ENCODE peak calls at places on chromosomes 2 and 18, in six cellular contexts. K is SJSA1, R is spleen, V is heart left ventricle, X is sigmoid colon, O is cardiac muscle cell. J is an unnamed sample.

GRCh38 chr2:216371756-216372702 is at the start of gene MARCHF4:
- DNase-seq in K (peak; percentile 89), R (peak; percentile 86), V (peak; percentile 63), X (peak; percentile 74), O (peak; percentile 91), J (peak; percentile 88)

GRCh38 chr2:236237468-236238190 is 26.6 kb downstream of the ASB18 start:
- DNase-seq in K (peak; percentile 45), R (no peak), V (peak; percentile 46), X (no peak), O (no peak), J (peak; percentile 63)

GRCh38 chr2:62144689-62145477 is 51.0 kb upstream of the B3GNT2 start:
- DNase-seq in K (no peak), R (no peak), V (no peak), X (no peak), O (no peak), J (no peak)

GRCh38 chr2:242051440-242051839 is 181.9 kb downstream of the RTP5 start:
- DNase-seq in K (no peak), R (no peak), V (no peak), X (no peak), O (no peak), J (no peak)

GRCh38 chr2:216678098-216678465 is 17.3 kb downstream of the IGFBP5 start:
- DNase-seq in K (no peak), R (peak; percentile 61), V (peak; percentile 19), X (peak; percentile 64), O (no peak), J (no peak)

GRCh38 chr18:57276720-57277284 is 75.6 kb upstream of the ST8SIA3 start:
- DNase-seq in K (no peak), R (no peak), V (no peak), X (no peak), O (no peak), J (no peak)

GRCh38 chr2:22329097-22329716 is 1055.8 kb upstream of the KLHL29 start:
- DNase-seq in K (no peak), R (no peak), V (peak; percentile 29), X (no peak), O (peak; percentile 9), J (no peak)

GRCh38 chr2:189402932-189403331 is 38.3 kb upstream of the WDR75 start:
- DNase-seq in K (no peak), R (no peak), V (no peak), X (no peak), O (peak; percentile 44), J (no peak)

GRCh38 chr2:108074945-108075344 is 88.6 kb downstream of the SLC5A7 start:
- DNase-seq in K (no peak), R (no peak), V (no peak), X (no peak), O (no peak), J (peak; percentile 41)

GRCh38 chr2:170923799-170924198 is 5.3 kb upstream of the GORASP2 start:
- DNase-seq in K (no peak), R (no peak), V (no peak), X (no peak), O (no peak), J (no peak)
- H3K9me3 ChIP-seq in K (no peaks in the 10 kb centered on the region), R (no peaks in the 10 kb centered on the region), V (no peaks in the 10 kb centered on the region), X (no peaks in the 10 kb centered on the region), O (no peaks in the 10 kb centered on the region), J (peaks cover 12% of the 10 kb centered on the region)

DNA sequence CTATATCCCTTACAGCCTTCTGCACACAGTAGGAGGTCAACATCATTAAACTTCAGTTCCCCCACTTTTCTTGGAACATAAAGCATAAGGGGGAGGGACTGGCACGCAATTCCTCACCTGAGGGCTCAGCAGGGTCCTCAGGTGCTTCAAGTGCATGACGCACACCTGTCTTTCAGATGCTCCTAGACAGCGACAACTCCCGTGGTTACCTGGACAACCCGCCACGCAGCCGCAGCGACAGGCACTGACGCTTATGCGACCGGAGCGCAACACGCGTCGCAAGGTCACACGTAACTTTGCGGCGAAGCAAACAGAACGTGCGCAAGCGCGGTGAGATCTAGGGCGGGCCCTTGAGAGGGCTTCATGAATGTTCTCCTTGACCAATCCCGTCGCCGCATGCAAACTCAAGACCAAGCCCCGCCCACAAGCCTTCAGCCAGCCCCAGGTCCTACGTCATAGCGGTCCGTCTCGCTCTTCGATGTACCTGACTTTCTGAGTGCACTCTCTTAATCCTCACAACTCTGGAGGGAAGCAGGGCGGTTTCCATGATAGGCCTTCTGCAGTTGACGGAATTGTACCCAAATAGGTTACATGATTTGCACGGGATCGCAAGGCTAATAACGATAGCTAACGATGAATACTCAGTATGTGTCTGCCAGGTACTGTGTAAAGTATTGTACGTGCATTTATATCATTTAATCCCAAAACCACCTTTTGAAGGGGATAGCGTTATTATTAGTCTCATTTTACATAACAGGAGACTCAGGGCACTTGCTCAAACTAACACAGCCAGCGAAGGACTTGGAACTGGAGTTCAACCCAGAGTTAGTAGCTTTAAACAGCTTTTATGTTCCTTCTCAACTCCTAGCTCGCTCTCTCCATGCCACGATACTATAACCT is at the start of gene IFT172:
- DNase-seq in K (peak; percentile 99), R (peak; percentile 99), V (peak; percentile 99), X (peak; percentile 100), O (peak; percentile 99), J (peak; percentile 100)
- H3K9me3 ChIP-seq in K (no peaks in the 10 kb centered on the region), R (no peaks in the 10 kb centered on the region), V (no peaks in the 10 kb centered on the region), X (no peaks in the 10 kb centered on the region), O (no peaks in the 10 kb centered on the region), J (no peaks in the 10 kb centered on the region)

GRCh38 chr18:78719821-78720220 is 259.8 kb upstream of the SALL3 start:
- DNase-seq in K (no peak), R (peak; percentile 51), V (no peak), X (peak; percentile 30), O (no peak), J (no peak)
- H3K9me3 ChIP-seq in K (peaks cover 3% of the 10 kb centered on the region), R (no peaks in the 10 kb centered on the region), V (no peaks in the 10 kb centered on the region), X (no peaks in the 10 kb centered on the region), O (no peaks in the 10 kb centered on the region), J (no peaks in the 10 kb centered on the region)

DNA sequence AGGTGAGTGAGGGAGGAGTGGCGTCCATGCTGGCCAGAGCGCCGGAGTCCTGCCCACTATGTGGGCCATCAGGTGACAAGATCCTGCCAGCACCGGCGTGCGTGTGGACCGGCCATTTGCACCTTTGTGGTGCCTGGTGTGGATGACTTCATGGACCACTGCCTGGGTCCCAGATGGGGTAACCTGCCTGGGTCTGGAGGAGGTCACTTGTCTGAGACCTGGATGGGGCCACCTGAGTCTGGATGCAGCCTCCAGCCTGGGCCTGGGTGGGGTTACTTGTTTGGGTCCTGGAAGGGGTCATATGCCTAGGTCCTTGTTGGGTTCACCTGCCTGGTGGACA is 299.6 kb downstream of the NDUFA10 start:
- DNase-seq in K (peak; percentile 31), R (peak; percentile 65), V (peak; percentile 15), X (no peak), O (no peak), J (peak; percentile 17)
- H3K9me3 ChIP-seq in K (no peaks in the 10 kb centered on the region), R (no peaks in the 10 kb centered on the region), V (no peaks in the 10 kb centered on the region), X (no peaks in the 10 kb centered on the region), O (no peaks in the 10 kb centered on the region), J (no peaks in the 10 kb centered on the region)

DNA sequence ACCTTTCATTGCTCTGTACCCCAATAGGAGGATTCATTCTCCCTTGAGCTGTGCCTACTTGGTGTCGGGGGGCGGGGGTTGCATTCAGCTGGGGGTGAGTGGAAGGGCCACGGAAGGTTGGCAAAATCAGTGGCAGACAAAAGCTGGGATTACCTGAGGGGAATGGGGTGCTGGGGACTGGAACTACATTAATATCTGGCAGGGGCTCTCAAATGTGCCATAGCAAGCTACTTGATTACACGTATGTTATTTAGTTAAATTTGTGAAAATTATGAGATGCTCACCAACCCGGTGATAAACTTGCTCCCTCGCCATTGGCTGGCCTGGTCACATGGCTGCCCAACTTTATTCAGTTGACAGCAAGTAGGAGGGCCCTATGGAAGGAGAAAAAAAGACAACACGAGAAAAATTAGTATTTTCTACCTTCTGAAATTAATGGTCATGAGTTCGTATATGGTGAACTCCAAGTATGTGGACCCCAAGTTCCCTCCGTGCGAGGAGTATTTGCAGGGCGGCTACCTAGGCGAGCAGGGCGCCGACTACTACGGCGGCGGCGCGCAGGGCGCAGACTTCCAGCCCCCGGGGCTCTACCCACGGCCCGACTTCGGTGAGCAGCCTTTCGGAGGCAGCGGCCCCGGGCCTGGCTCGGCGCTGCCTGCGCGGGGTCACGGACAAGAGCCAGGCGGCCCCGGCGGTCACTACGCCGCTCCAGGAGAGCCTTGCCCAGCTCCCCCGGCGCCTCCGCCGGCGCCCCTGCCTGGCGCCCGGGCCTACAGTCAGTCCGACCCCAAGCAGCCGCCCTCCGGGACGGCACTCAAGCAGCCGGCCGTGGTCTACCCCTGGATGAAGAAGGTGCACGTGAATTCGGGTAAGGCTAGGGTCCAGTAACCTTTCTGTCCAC is at the start of gene HOXD4:
- DNase-seq in K (no peak), R (no peak), V (no peak), X (no peak), O (no peak), J (no peak)
- H3K9me3 ChIP-seq in K (no peaks in the 10 kb centered on the region), R (no peaks in the 10 kb centered on the region), V (no peaks in the 10 kb centered on the region), X (no peaks in the 10 kb centered on the region), O (peaks cover 3% of the 10 kb centered on the region), J (no peaks in the 10 kb centered on the region)

GRCh38 chr2:149921911-149922616 is 334.5 kb upstream of the MMADHC start:
- DNase-seq in K (no peak), R (no peak), V (no peak), X (no peak), O (no peak), J (no peak)

GRCh38 chr2:149924549-149925213 is 337.1 kb upstream of the MMADHC start:
- DNase-seq in K (no peak), R (no peak), V (no peak), X (no peak), O (no peak), J (no peak)

GRCh38 chr2:149924028-149924427 is 336.5 kb upstream of the MMADHC start:
- DNase-seq in K (no peak), R (no peak), V (no peak), X (no peak), O (no peak), J (no peak)

GRCh38 chr2:149915151-149915550 is 327.6 kb upstream of the MMADHC start:
- DNase-seq in K (no peak), R (no peak), V (no peak), X (no peak), O (no peak), J (no peak)

DNA sequence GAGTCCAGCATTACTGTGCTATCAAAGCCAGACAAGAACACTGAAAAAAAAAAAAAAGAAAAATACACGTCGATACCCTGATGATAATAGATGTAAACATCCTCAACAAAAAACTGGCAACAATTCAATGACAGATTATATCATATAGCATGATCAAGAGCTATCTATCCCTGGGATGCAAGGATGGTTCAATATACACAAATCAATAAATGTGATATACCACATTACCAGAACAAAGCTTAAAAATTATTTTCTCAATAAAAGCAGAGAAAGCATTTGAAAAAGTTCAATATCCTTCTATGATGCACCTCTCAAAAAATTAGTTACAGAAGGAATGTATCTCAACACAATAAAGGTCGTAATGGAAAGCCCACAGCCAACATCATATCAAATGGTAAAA is 332.8 kb upstream of the MMADHC start:
- DNase-seq in K (no peak), R (no peak), V (no peak), X (no peak), O (no peak), J (no peak)
- H3K9me3 ChIP-seq in K (peaks cover 2% of the 10 kb centered on the region), R (no peaks in the 10 kb centered on the region), V (no peaks in the 10 kb centered on the region), X (no peaks in the 10 kb centered on the region), O (no peaks in the 10 kb centered on the region), J (no peaks in the 10 kb centered on the region)

GRCh38 chr2:30181176-30181575 is 34.4 kb downstream of the YPEL5 start:
- DNase-seq in K (no peak), R (no peak), V (no peak), X (peak; percentile 26), O (no peak), J (no peak)
- H3K9me3 ChIP-seq in K (no peaks in the 10 kb centered on the region), R (no peaks in the 10 kb centered on the region), V (no peaks in the 10 kb centered on the region), X (no peaks in the 10 kb centered on the region), O (no peaks in the 10 kb centered on the region), J (no peaks in the 10 kb centered on the region)

J was measured in H9.